ENCODE peak calls at places on chromosomes 5 and 9, in eight cellular contexts. One of them, this sample, is unnamed.
A peak's percentile ranks its signal among the peaks of the same experiment; 100 is the strongest.

GRCh38 chr9:110040788-110041187 is 167.2 kb downstream of the C9orf152 start:
- DNase-seq in upper lobe of right lung: no peak
- DNase-seq in DMS153: no peak
- DNase-seq in psoas muscle: no peak
- DNase-seq in body of pancreas: no peak
- DNase-seq in fibroblast of pulmonary artery: peak; percentile 82
- DNase-seq in neural progenitor cell: no peak
- DNase-seq in Kasumi-1: no peak
- DNase-seq in this sample: no peak

GRCh38 chr5:1112596-1113331 is 901 bp upstream of the SLC12A7 start:
- DNase-seq in upper lobe of right lung: no peak
- DNase-seq in DMS153: peak; percentile 30
- DNase-seq in psoas muscle: no peak
- DNase-seq in body of pancreas: peak; percentile 90
- DNase-seq in fibroblast of pulmonary artery: no peak
- DNase-seq in neural progenitor cell: no peak
- DNase-seq in Kasumi-1: no peak
- DNase-seq in this sample: no peak

GRCh38 chr9:125317704-125318103 is 56.1 kb downstream of the GAPVD1 start:
- DNase-seq in upper lobe of right lung: no peak
- DNase-seq in DMS153: no peak
- DNase-seq in psoas muscle: no peak
- DNase-seq in body of pancreas: no peak
- DNase-seq in fibroblast of pulmonary artery: no peak
- DNase-seq in neural progenitor cell: no peak
- DNase-seq in Kasumi-1: no peak
- DNase-seq in this sample: no peak

GRCh38 chr9:111000202-111000601 is 38.1 kb downstream of the LPAR1 start:
- DNase-seq in upper lobe of right lung: no peak
- DNase-seq in DMS153: no peak
- DNase-seq in psoas muscle: no peak
- DNase-seq in body of pancreas: peak; percentile 33
- DNase-seq in fibroblast of pulmonary artery: no peak
- DNase-seq in neural progenitor cell: peak; percentile 13
- DNase-seq in Kasumi-1: no peak
- DNase-seq in this sample: no peak

GRCh38 chr9:16030513-16031185 is 477.8 kb downstream of the CCDC171 start:
- DNase-seq in upper lobe of right lung: no peak
- DNase-seq in DMS153: no peak
- DNase-seq in psoas muscle: no peak
- DNase-seq in body of pancreas: no peak
- DNase-seq in fibroblast of pulmonary artery: peak; percentile 77
- DNase-seq in neural progenitor cell: no peak
- DNase-seq in Kasumi-1: no peak
- DNase-seq in this sample: no peak

GRCh38 chr9:5557606-5558587 is 47.6 kb downstream of the PDCD1LG2 start:
- DNase-seq in upper lobe of right lung: no peak
- DNase-seq in DMS153: no peak
- DNase-seq in psoas muscle: peak; percentile 16
- DNase-seq in body of pancreas: peak; percentile 37
- DNase-seq in fibroblast of pulmonary artery: peak; percentile 82
- DNase-seq in neural progenitor cell: peak; percentile 9
- DNase-seq in Kasumi-1: peak; percentile 74
- DNase-seq in this sample: no peak

GRCh38 chr5:148809781-148810524 is 16.5 kb upstream of the ADRB2 start:
- DNase-seq in upper lobe of right lung: no peak
- DNase-seq in DMS153: no peak
- DNase-seq in psoas muscle: no peak
- DNase-seq in body of pancreas: no peak
- DNase-seq in fibroblast of pulmonary artery: peak; percentile 20
- DNase-seq in neural progenitor cell: no peak
- DNase-seq in Kasumi-1: no peak
- DNase-seq in this sample: no peak

GRCh38 chr9:4936823-4937222 is 48.2 kb upstream of the JAK2 start:
- DNase-seq in upper lobe of right lung: no peak
- DNase-seq in DMS153: no peak
- DNase-seq in psoas muscle: no peak
- DNase-seq in body of pancreas: no peak
- DNase-seq in fibroblast of pulmonary artery: no peak
- DNase-seq in neural progenitor cell: no peak
- DNase-seq in Kasumi-1: no peak
- DNase-seq in this sample: no peak

GRCh38 chr9:20364954-20365353 is 257.3 kb downstream of the MLLT3 start:
- DNase-seq in upper lobe of right lung: no peak
- DNase-seq in DMS153: no peak
- DNase-seq in psoas muscle: no peak
- DNase-seq in body of pancreas: no peak
- DNase-seq in fibroblast of pulmonary artery: no peak
- DNase-seq in neural progenitor cell: peak; percentile 32
- DNase-seq in Kasumi-1: no peak
- DNase-seq in this sample: no peak

GRCh38 chr9:70042461-70043215 is 1.0 kb upstream of the MAMDC2 start:
- DNase-seq in upper lobe of right lung: no peak
- DNase-seq in DMS153: no peak
- DNase-seq in psoas muscle: no peak
- DNase-seq in body of pancreas: no peak
- DNase-seq in fibroblast of pulmonary artery: no peak
- DNase-seq in neural progenitor cell: no peak
- DNase-seq in Kasumi-1: no peak
- DNase-seq in this sample: no peak

GRCh38 chr9:33778700-33779351 is 16.5 kb upstream of the PRSS3 start:
- DNase-seq in upper lobe of right lung: no peak
- DNase-seq in DMS153: peak; percentile 10
- DNase-seq in psoas muscle: no peak
- DNase-seq in body of pancreas: peak; percentile 72
- DNase-seq in fibroblast of pulmonary artery: peak; percentile 76
- DNase-seq in neural progenitor cell: peak; percentile 70
- DNase-seq in Kasumi-1: peak; percentile 76
- DNase-seq in this sample: no peak

GRCh38 chr9:82183181-82183860 is 194.7 kb downstream of the SPATA31D1 start:
- DNase-seq in upper lobe of right lung: no peak
- DNase-seq in DMS153: no peak
- DNase-seq in psoas muscle: no peak
- DNase-seq in body of pancreas: no peak
- DNase-seq in fibroblast of pulmonary artery: no peak
- DNase-seq in neural progenitor cell: no peak
- DNase-seq in Kasumi-1: no peak
- DNase-seq in this sample: no peak